ENCODE peak calls at places on chromosomes 12 and 14, in seven cellular contexts. One of them, this sample, is unnamed.

GRCh38 chr14:93731753-93732152 is 56.5 kb downstream of the PRIMA1 start:
- DNase-seq in heart left ventricle: no peak
- DNase-seq in Panc1: no peak
- DNase-seq in endodermal cell: no peak
- DNase-seq in AG04450: no peak
- DNase-seq in esophagus squamous epithelium: no peak
- DNase-seq in left ventricle myocardium inferior: no peak
- DNase-seq in this sample: no peak

GRCh38 chr12:49698619-49699545 is 8.3 kb downstream of the FMNL3 start:
- DNase-seq in heart left ventricle: peak
- DNase-seq in Panc1: no peak
- DNase-seq in endodermal cell: peak
- DNase-seq in AG04450: no peak
- DNase-seq in esophagus squamous epithelium: no peak
- DNase-seq in left ventricle myocardium inferior: peak
- DNase-seq in this sample: peak

GRCh38 chr14:84963518-84963917 is 566.4 kb upstream of the FLRT2 start:
- DNase-seq in heart left ventricle: no peak
- DNase-seq in Panc1: no peak
- DNase-seq in endodermal cell: no peak
- DNase-seq in AG04450: no peak
- DNase-seq in esophagus squamous epithelium: no peak
- DNase-seq in left ventricle myocardium inferior: no peak
- DNase-seq in this sample: no peak

GRCh38 chr12:119998471-119999245 is 9.6 kb downstream of the BICDL1 start:
- DNase-seq in heart left ventricle: no peak
- DNase-seq in Panc1: no peak
- DNase-seq in endodermal cell: no peak
- DNase-seq in AG04450: no peak
- DNase-seq in esophagus squamous epithelium: no peak
- DNase-seq in left ventricle myocardium inferior: no peak
- DNase-seq in this sample: no peak

GRCh38 chr14:103801459-103801858 is 45.9 kb downstream of the PPP1R13B start:
- DNase-seq in heart left ventricle: no peak
- DNase-seq in Panc1: no peak
- DNase-seq in endodermal cell: no peak
- DNase-seq in AG04450: no peak
- DNase-seq in esophagus squamous epithelium: no peak
- DNase-seq in left ventricle myocardium inferior: no peak
- DNase-seq in this sample: peak

GRCh38 chr12:108063192-108063591 is 65.9 kb upstream of the WSCD2 start:
- DNase-seq in heart left ventricle: no peak
- DNase-seq in Panc1: peak
- DNase-seq in endodermal cell: peak
- DNase-seq in AG04450: no peak
- DNase-seq in esophagus squamous epithelium: no peak
- DNase-seq in left ventricle myocardium inferior: no peak
- DNase-seq in this sample: peak

GRCh38 chr14:60657609-60657983 is 8.3 kb upstream of the SIX1 start:
- DNase-seq in heart left ventricle: no peak
- DNase-seq in Panc1: no peak
- DNase-seq in endodermal cell: peak
- DNase-seq in AG04450: no peak
- DNase-seq in esophagus squamous epithelium: no peak
- DNase-seq in left ventricle myocardium inferior: no peak
- DNase-seq in this sample: peak

GRCh38 chr12:55931780-55932545 is 1.0 kb downstream of the DGKA start:
- DNase-seq in heart left ventricle: peak
- DNase-seq in Panc1: no peak
- DNase-seq in endodermal cell: peak
- DNase-seq in AG04450: no peak
- DNase-seq in esophagus squamous epithelium: no peak
- DNase-seq in left ventricle myocardium inferior: peak
- DNase-seq in this sample: peak

GRCh38 chr14:20794644-20795369 is 7.8 kb downstream of the RNASE1 start:
- DNase-seq in heart left ventricle: no peak
- DNase-seq in Panc1: no peak
- DNase-seq in endodermal cell: no peak
- DNase-seq in AG04450: no peak
- DNase-seq in esophagus squamous epithelium: no peak
- DNase-seq in left ventricle myocardium inferior: no peak
- DNase-seq in this sample: no peak

GRCh38 chr14:54490448-54490805 is 1.6 kb upstream of the GMFB start:
- DNase-seq in heart left ventricle: no peak
- DNase-seq in Panc1: no peak
- DNase-seq in endodermal cell: peak
- DNase-seq in AG04450: no peak
- DNase-seq in esophagus squamous epithelium: no peak
- DNase-seq in left ventricle myocardium inferior: no peak
- DNase-seq in this sample: no peak

GRCh38 chr12:6551063-6551461 is 4.8 kb downstream of the IFFO1 start:
- DNase-seq in heart left ventricle: peak
- DNase-seq in Panc1: no peak
- DNase-seq in endodermal cell: no peak
- DNase-seq in AG04450: no peak
- DNase-seq in esophagus squamous epithelium: no peak
- DNase-seq in left ventricle myocardium inferior: peak
- DNase-seq in this sample: no peak

GRCh38 chr14:84496677-84497076 is 1033.3 kb upstream of the FLRT2 start:
- DNase-seq in heart left ventricle: no peak
- DNase-seq in Panc1: no peak
- DNase-seq in endodermal cell: no peak
- DNase-seq in AG04450: no peak
- DNase-seq in esophagus squamous epithelium: no peak
- DNase-seq in left ventricle myocardium inferior: no peak
- DNase-seq in this sample: no peak

GRCh38 chr12:11881835-11882234 is 188.9 kb upstream of the BCL2L14 start:
- DNase-seq in heart left ventricle: no peak
- DNase-seq in Panc1: no peak
- DNase-seq in endodermal cell: no peak
- DNase-seq in AG04450: no peak
- DNase-seq in esophagus squamous epithelium: no peak
- DNase-seq in left ventricle myocardium inferior: no peak
- DNase-seq in this sample: no peak

GRCh38 chr14:62162998-62163589 is 400.9 kb downstream of the SNAPC1 start:
- DNase-seq in heart left ventricle: no peak
- DNase-seq in Panc1: peak
- DNase-seq in endodermal cell: peak
- DNase-seq in AG04450: no peak
- DNase-seq in esophagus squamous epithelium: no peak
- DNase-seq in left ventricle myocardium inferior: no peak
- DNase-seq in this sample: peak

GRCh38 chr12:76587428-76588178 is 28.0 kb upstream of the OSBPL8 start:
- DNase-seq in heart left ventricle: no peak
- DNase-seq in Panc1: no peak
- DNase-seq in endodermal cell: no peak
- DNase-seq in AG04450: no peak
- DNase-seq in esophagus squamous epithelium: no peak
- DNase-seq in left ventricle myocardium inferior: no peak
- DNase-seq in this sample: peak

GRCh38 chr14:77158175-77158908 is 16.8 kb upstream of the ZDHHC22 start:
- DNase-seq in heart left ventricle: peak
- DNase-seq in Panc1: no peak
- DNase-seq in endodermal cell: peak
- DNase-seq in AG04450: peak
- DNase-seq in esophagus squamous epithelium: no peak
- DNase-seq in left ventricle myocardium inferior: peak
- DNase-seq in this sample: peak

GRCh38 chr12:106369624-106370346 is 12.2 kb downstream of the POLR3B start:
- DNase-seq in heart left ventricle: no peak
- DNase-seq in Panc1: no peak
- DNase-seq in endodermal cell: no peak
- DNase-seq in AG04450: peak
- DNase-seq in esophagus squamous epithelium: no peak
- DNase-seq in left ventricle myocardium inferior: no peak
- DNase-seq in this sample: peak

GRCh38 chr12:25249951-25250738 is 584 bp downstream of the KRAS start:
- DNase-seq in heart left ventricle: peak
- DNase-seq in Panc1: no peak
- DNase-seq in endodermal cell: peak
- DNase-seq in AG04450: no peak
- DNase-seq in esophagus squamous epithelium: no peak
- DNase-seq in left ventricle myocardium inferior: peak
- DNase-seq in this sample: peak

GRCh38 chr12:77189463-77189862 is 124.1 kb upstream of the E2F7 start:
- DNase-seq in heart left ventricle: no peak
- DNase-seq in Panc1: no peak
- DNase-seq in endodermal cell: no peak
- DNase-seq in AG04450: peak
- DNase-seq in esophagus squamous epithelium: no peak
- DNase-seq in left ventricle myocardium inferior: no peak
- DNase-seq in this sample: peak

GRCh38 chr12:1830981-1831930 is 10.9 kb downstream of the LRTM2 start:
- DNase-seq in heart left ventricle: peak
- DNase-seq in Panc1: no peak
- DNase-seq in endodermal cell: peak
- DNase-seq in AG04450: peak
- DNase-seq in esophagus squamous epithelium: no peak
- DNase-seq in left ventricle myocardium inferior: peak
- DNase-seq in this sample: peak

GRCh38 chr14:35632276-35633071 is 98.5 kb downstream of the INSM2 start:
- DNase-seq in heart left ventricle: no peak
- DNase-seq in Panc1: no peak
- DNase-seq in endodermal cell: no peak
- DNase-seq in AG04450: peak
- DNase-seq in esophagus squamous epithelium: no peak
- DNase-seq in left ventricle myocardium inferior: no peak
- DNase-seq in this sample: peak

GRCh38 chr14:89011327-89011726 is 186.9 kb downstream of the TTC8 start:
- DNase-seq in heart left ventricle: no peak
- DNase-seq in Panc1: no peak
- DNase-seq in endodermal cell: no peak
- DNase-seq in AG04450: no peak
- DNase-seq in esophagus squamous epithelium: no peak
- DNase-seq in left ventricle myocardium inferior: no peak
- DNase-seq in this sample: no peak

GRCh38 chr12:50574621-50575348 is 70.0 kb downstream of the DIP2B start:
- DNase-seq in heart left ventricle: no peak
- DNase-seq in Panc1: no peak
- DNase-seq in endodermal cell: no peak
- DNase-seq in AG04450: no peak
- DNase-seq in esophagus squamous epithelium: no peak
- DNase-seq in left ventricle myocardium inferior: no peak
- DNase-seq in this sample: no peak

GRCh38 chr12:111766608-111767361 is at the start of gene ALDH2:
- DNase-seq in heart left ventricle: peak
- DNase-seq in Panc1: no peak
- DNase-seq in endodermal cell: peak
- DNase-seq in AG04450: no peak
- DNase-seq in esophagus squamous epithelium: no peak
- DNase-seq in left ventricle myocardium inferior: peak
- DNase-seq in this sample: peak
- TF ChIP-seq CTCF in heart left ventricle: no peak
- TF ChIP-seq CTCF in Panc1: no peak
- TF ChIP-seq CTCF in endodermal cell: peak
- TF ChIP-seq CTCF in AG04450: no peak
- TF ChIP-seq CTCF in esophagus squamous epithelium: peak
- TF ChIP-seq CTCF in left ventricle myocardium inferior: no peak
- TF ChIP-seq CTCF in this sample: no peak

DNA sequence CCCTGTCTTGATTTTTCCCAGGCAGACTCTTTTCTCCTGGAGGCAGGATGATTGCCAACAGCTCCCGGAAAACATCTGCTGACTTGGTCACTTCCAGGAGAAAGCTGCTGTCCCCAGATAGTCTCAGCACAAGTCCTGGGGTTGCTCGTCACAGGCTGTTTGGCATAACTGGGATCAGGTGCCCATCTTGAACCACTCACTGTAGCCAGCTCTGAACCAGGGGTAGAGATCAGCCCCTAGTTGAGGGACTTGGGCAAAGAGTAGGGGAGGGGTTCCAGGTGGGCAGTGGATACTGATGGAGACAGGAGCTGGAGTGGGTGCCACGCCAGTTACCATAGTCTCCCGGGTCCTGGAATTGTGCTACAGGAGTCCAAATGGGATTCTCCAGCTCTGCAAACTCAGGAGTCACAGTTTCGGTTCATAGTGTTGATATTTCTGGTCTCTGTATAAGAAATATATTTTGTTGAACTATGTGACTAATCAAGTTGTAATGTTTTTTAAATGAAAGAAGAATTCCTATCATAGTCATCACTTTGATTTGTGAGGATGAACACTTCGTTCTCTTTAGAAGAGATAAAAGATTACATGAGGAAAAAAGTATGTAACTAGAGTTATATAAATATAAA is 1154.5 kb downstream of the AACS start:
- DNase-seq in heart left ventricle: no peak
- DNase-seq in Panc1: no peak
- DNase-seq in endodermal cell: no peak
- DNase-seq in AG04450: no peak
- DNase-seq in esophagus squamous epithelium: no peak
- DNase-seq in left ventricle myocardium inferior: no peak
- DNase-seq in this sample: no peak
- H3K4me3 ChIP-seq in heart left ventricle: no peak
- H3K4me3 ChIP-seq in Panc1: no peak
- H3K4me3 ChIP-seq in endodermal cell: no peak
- H3K4me3 ChIP-seq in AG04450: no peak
- H3K4me3 ChIP-seq in esophagus squamous epithelium: no peak
- H3K4me3 ChIP-seq in left ventricle myocardium inferior: no peak
- H3K4me3 ChIP-seq in this sample: no peak

GRCh38 chr12:8577879-8578278 is 34.8 kb downstream of the AICDA start:
- DNase-seq in heart left ventricle: no peak
- DNase-seq in Panc1: no peak
- DNase-seq in endodermal cell: no peak
- DNase-seq in AG04450: no peak
- DNase-seq in esophagus squamous epithelium: no peak
- DNase-seq in left ventricle myocardium inferior: no peak
- DNase-seq in this sample: no peak
- TF ChIP-seq CTCF in heart left ventricle: no peak
- TF ChIP-seq CTCF in Panc1: no peak
- TF ChIP-seq CTCF in endodermal cell: peak
- TF ChIP-seq CTCF in AG04450: no peak
- TF ChIP-seq CTCF in esophagus squamous epithelium: no peak
- TF ChIP-seq CTCF in left ventricle myocardium inferior: no peak
- TF ChIP-seq CTCF in this sample: no peak

GRCh38 chr14:74219806-74220205 is 19.4 kb upstream of the VSX2 start:
- DNase-seq in heart left ventricle: no peak
- DNase-seq in Panc1: no peak
- DNase-seq in endodermal cell: no peak
- DNase-seq in AG04450: no peak
- DNase-seq in esophagus squamous epithelium: no peak
- DNase-seq in left ventricle myocardium inferior: no peak
- DNase-seq in this sample: no peak

GRCh38 chr14:74218462-74218861 is 20.8 kb upstream of the VSX2 start:
- DNase-seq in heart left ventricle: no peak
- DNase-seq in Panc1: no peak
- DNase-seq in endodermal cell: no peak
- DNase-seq in AG04450: no peak
- DNase-seq in esophagus squamous epithelium: no peak
- DNase-seq in left ventricle myocardium inferior: no peak
- DNase-seq in this sample: no peak

GRCh38 chr14:74219277-74219676 is 20.0 kb upstream of the VSX2 start:
- DNase-seq in heart left ventricle: no peak
- DNase-seq in Panc1: no peak
- DNase-seq in endodermal cell: no peak
- DNase-seq in AG04450: no peak
- DNase-seq in esophagus squamous epithelium: no peak
- DNase-seq in left ventricle myocardium inferior: no peak
- DNase-seq in this sample: no peak

GRCh38 chr14:74216671-74217070 is 22.6 kb upstream of the VSX2 start:
- DNase-seq in heart left ventricle: no peak
- DNase-seq in Panc1: no peak
- DNase-seq in endodermal cell: no peak
- DNase-seq in AG04450: no peak
- DNase-seq in esophagus squamous epithelium: no peak
- DNase-seq in left ventricle myocardium inferior: no peak
- DNase-seq in this sample: no peak

GRCh38 chr14:74217672-74218448 is 21.4 kb upstream of the VSX2 start:
- DNase-seq in heart left ventricle: peak
- DNase-seq in Panc1: peak
- DNase-seq in endodermal cell: peak
- DNase-seq in AG04450: peak
- DNase-seq in esophagus squamous epithelium: no peak
- DNase-seq in left ventricle myocardium inferior: peak
- DNase-seq in this sample: peak
- H3K4me3 ChIP-seq in heart left ventricle: no peak
- H3K4me3 ChIP-seq in Panc1: peak
- H3K4me3 ChIP-seq in endodermal cell: no peak
- H3K4me3 ChIP-seq in AG04450: peak
- H3K4me3 ChIP-seq in esophagus squamous epithelium: no peak
- H3K4me3 ChIP-seq in left ventricle myocardium inferior: peak
- H3K4me3 ChIP-seq in this sample: peak